ENCODE peak calls at places on chromosomes 3 and 15, in six cellular contexts. P is HTR-8/SVneo; H is NB4; W is CD8-positive, alpha-beta memory T cell; R is HT1080; L is endothelial cell. Z is an unnamed sample.

GRCh38 chr3:55143928-55144671 is 216.2 kb upstream of the LRTM1 start:
- DNase-seq in P (peak; percentile 34), W (no peak), R (peak; percentile 96), L (no peak), H (no peak), Z (no peak)

GRCh38 chr3:100402150-100402706 is 889 bp downstream of the LNP1 start:
- DNase-seq in W (no peak), H (peak; percentile 55), P (no peak), L (no peak), R (peak; percentile 55), Z (peak; percentile 57)

GRCh38 chr3:155326901-155327300 is 33.4 kb upstream of the STRIT1 start:
- DNase-seq in W (no peak), L (no peak), H (peak; percentile 10), P (no peak), R (no peak), Z (no peak)

GRCh38 chr3:111808439-111808838 is 50.6 kb upstream of the PHLDB2 start:
- DNase-seq in W (no peak), P (no peak), H (no peak), L (no peak), R (peak; percentile 39), Z (no peak)

GRCh38 chr3:195115598-195115905 is 155.4 kb downstream of the XXYLT1 start:
- DNase-seq in H (no peak), W (no peak), R (no peak), P (no peak), L (no peak), Z (no peak)

GRCh38 chr15:40098489-40099261 is 10.0 kb downstream of the BMF start:
- DNase-seq in H (peak; percentile 97), P (peak; percentile 91), L (no peak), W (peak; percentile 13), R (peak; percentile 95), Z (peak; percentile 76)

GRCh38 chr15:100438570-100438969 is 90.2 kb downstream of the CERS3 start:
- DNase-seq in L (no peak), H (peak; percentile 45), R (peak; percentile 27), P (no peak), W (no peak), Z (peak; percentile 91)

GRCh38 chr15:100788080-100788730 is 91.4 kb upstream of the ALDH1A3 start:
- DNase-seq in H (no peak), W (no peak), P (no peak), L (no peak), R (no peak), Z (no peak)

GRCh38 chr3:129348734-129349133 is 70.1 kb downstream of the HMCES start:
- DNase-seq in W (no peak), R (no peak), H (peak; percentile 46), L (no peak), P (no peak), Z (peak; percentile 7)

GRCh38 chr3:42601898-42602581 is 1.6 kb downstream of the NKTR start:
- DNase-seq in L (no peak), P (no peak), H (peak; percentile 30), W (no peak), R (no peak), Z (peak; percentile 72)

GRCh38 chr3:160296591-160296990 is 71.4 kb downstream of the C3orf80 start:
- DNase-seq in W (no peak), H (no peak), P (no peak), R (no peak), L (no peak), Z (no peak)

GRCh38 chr15:32956006-32956405 is 238.2 kb downstream of the GREM1 start:
- DNase-seq in L (peak; percentile 15), P (peak; percentile 30), H (peak; percentile 27), W (no peak), R (peak; percentile 59), Z (peak; percentile 21)

GRCh38 chr3:180679178-180680096 is at the start of gene CCDC39:
- DNase-seq in H (no peak), P (peak; percentile 46), W (peak; percentile 13), R (peak; percentile 80), L (peak; percentile 83), Z (no peak)

GRCh38 chr3:24192469-24193056 is 247.5 kb downstream of the NR1D2 start:
- DNase-seq in H (no peak), P (no peak), R (no peak), W (no peak), L (no peak), Z (no peak)

GRCh38 chr15:86021281-86022264 is 58.1 kb upstream of the AGBL1 start:
- DNase-seq in R (peak; percentile 64), L (no peak), H (no peak), W (no peak), P (peak; percentile 48), Z (no peak)

GRCh38 chr3:132638721-132639120 is 20.9 kb downstream of the ACAD11 start:
- DNase-seq in H (no peak), L (no peak), P (no peak), W (no peak), R (no peak), Z (no peak)

GRCh38 chr15:78316211-78317077 is 17.0 kb upstream of the SKIC8 start:
- DNase-seq in L (no peak), W (no peak), P (no peak), H (no peak), R (no peak), Z (no peak)

GRCh38 chr15:40313531-40314398 is 6.0 kb upstream of the PLCB2 start:
- DNase-seq in L (no peak), H (peak; percentile 64), R (peak; percentile 73), P (no peak), W (peak; percentile 47), Z (peak; percentile 64)

GRCh38 chr15:27683126-27683525 is 416.0 kb downstream of the OCA2 start:
- DNase-seq in W (no peak), R (no peak), L (no peak), H (no peak), P (no peak), Z (no peak)

GRCh38 chr3:48215876-48216275 is 7.4 kb upstream of the CAMP start:
- DNase-seq in P (no peak), H (no peak), W (no peak), L (no peak), R (no peak), Z (no peak)

GRCh38 chr3:100761211-100761921 is 52.1 kb downstream of the TFG start:
- DNase-seq in R (no peak), H (peak; percentile 3), P (peak; percentile 4), W (no peak), L (no peak), Z (no peak)

GRCh38 chr3:24363242-24363641 is 131.4 kb downstream of the THRB start:
- DNase-seq in W (no peak), H (peak; percentile 13), R (no peak), P (no peak), L (no peak), Z (no peak)

GRCh38 chr3:70090322-70090913 is 90.9 kb downstream of the SAMMSON start:
- DNase-seq in H (peak; percentile 1), P (peak; percentile 15), W (no peak), R (no peak), L (peak; percentile 5), Z (peak; percentile 53)

GRCh38 chr3:146454796-146455195 is 14.6 kb downstream of the PLSCR2 start:
- DNase-seq in R (no peak), L (no peak), P (no peak), H (no peak), W (no peak), Z (no peak)

GRCh38 chr3:113531826-113532697 is at the start of gene SIDT1:
- DNase-seq in W (peak; percentile 54), R (peak; percentile 42), L (no peak), H (peak; percentile 42), P (no peak), Z (peak; percentile 60)

GRCh38 chr3:45777753-45778386 is 18.5 kb downstream of the SLC6A20 start:
- DNase-seq in R (no peak), L (no peak), H (no peak), P (no peak), W (no peak), Z (no peak)

GRCh38 chr3:110940074-110940473 is 131.5 kb upstream of the NECTIN3 start:
- DNase-seq in L (no peak), H (no peak), R (no peak), W (no peak), P (no peak), Z (no peak)

GRCh38 chr15:72339777-72340177 is 19.8 kb upstream of the CELF6 start:
- DNase-seq in L (no peak), W (no peak), H (peak; percentile 19), R (peak; percentile 91), P (peak; percentile 70), Z (peak; percentile 48)

GRCh38 chr15:60299452-60300047 is 98.2 kb downstream of the ANXA2 start:
- DNase-seq in P (no peak), W (no peak), H (no peak), L (no peak), R (no peak), Z (no peak)

Z was measured in Kasumi-1.